ENCODE peak calls at places on chromosomes 5 and 9, in nine cellular contexts. S is activated CD8-positive, alpha-beta T cell treated with anti-CD3 and anti-CD28 coated beads for 36 hours; C is A549; O is fibroblast of lung; E is CD8-positive, alpha-beta T cell; J is choroid plexus epithelial cell; N is cardiac fibroblast; M is psoas muscle; V is spleen. U is an unnamed sample.

GRCh38 chr5:169161022-169161680 is 139.8 kb downstream of the SLIT3 start:
- DNase-seq in V (no peak), O (peak), E (no peak), C (peak), S (no peak), M (no peak), N (peak), J (peak), U (peak)

GRCh38 chr5:142658278-142658677 is 27.6 kb downstream of the FGF1 start:
- DNase-seq in J (no peak), C (no peak), V (no peak), M (no peak), N (no peak), S (no peak), O (no peak), E (no peak), U (no peak)

GRCh38 chr5:177309351-177310191 is 2.1 kb downstream of the MXD3 start:
- DNase-seq in O (peak), M (peak), E (peak), V (peak), N (peak), S (peak), J (peak), C (peak), U (peak)

GRCh38 chr5:58849151-58849550 is 266.3 kb downstream of the RAB3C start:
- DNase-seq in M (no peak), C (no peak), N (no peak), O (no peak), J (no peak), S (no peak), E (no peak), V (no peak), U (no peak)

GRCh38 chr5:77636423-77637169 is 1.9 kb downstream of the OTP start:
- DNase-seq in S (no peak), N (no peak), J (no peak), E (no peak), M (no peak), O (no peak), C (no peak), V (no peak), U (no peak)

GRCh38 chr5:119411291-119411934 is 40.9 kb upstream of the HSD17B4 start:
- DNase-seq in M (no peak), S (no peak), C (no peak), E (no peak), N (peak), O (no peak), J (peak), V (no peak), U (peak)

GRCh38 chr9:20340161-20340861 is 282.0 kb downstream of the MLLT3 start:
- DNase-seq in V (no peak), S (no peak), J (peak), C (no peak), O (no peak), N (no peak), E (no peak), M (no peak), U (no peak)

GRCh38 chr5:146544232-146544631 is 28.2 kb upstream of the GPR151 start:
- DNase-seq in O (no peak), M (no peak), E (no peak), J (no peak), N (no peak), V (no peak), S (no peak), C (no peak), U (no peak)

GRCh38 chr5:132025403-132025971 is 14.0 kb upstream of the ACSL6 start:
- DNase-seq in J (no peak), S (no peak), N (no peak), V (no peak), M (peak), C (no peak), O (no peak), E (no peak), U (no peak)

GRCh38 chr9:105405514-105406131 is 42.2 kb upstream of the FSD1L start:
- DNase-seq in N (no peak), E (peak), O (no peak), V (no peak), M (no peak), S (peak), J (peak), C (no peak), U (peak)

GRCh38 chr5:64635056-64635686 is 55.1 kb upstream of the SHISAL2B start:
- DNase-seq in S (no peak), E (no peak), C (peak), M (no peak), O (peak), J (peak), V (no peak), N (peak), U (peak)

GRCh38 chr5:170238456-170238855 is 5.7 kb downstream of the C5orf58 start:
- DNase-seq in O (no peak), C (no peak), M (no peak), E (no peak), J (peak), N (no peak), S (no peak), V (no peak), U (no peak)

GRCh38 chr9:98158071-98158791 is 34.2 kb downstream of the CORO2A start:
- DNase-seq in C (peak), E (no peak), J (no peak), S (peak), O (no peak), N (no peak), M (no peak), V (no peak), U (no peak)

GRCh38 chr5:164097747-164098146 is 592.3 kb downstream of the MAT2B start:
- DNase-seq in C (no peak), E (no peak), J (peak), V (no peak), M (no peak), N (peak), S (no peak), O (peak), U (no peak)

GRCh38 chr5:97094579-97095317 is 47.7 kb downstream of the LIX1 start:
- DNase-seq in C (no peak), E (no peak), J (no peak), N (no peak), M (no peak), V (no peak), S (peak), O (no peak), U (no peak)

GRCh38 chr9:36164361-36164760 is 4.8 kb upstream of the CCIN start:
- DNase-seq in J (no peak), V (no peak), E (no peak), O (no peak), N (no peak), C (no peak), S (no peak), M (no peak), U (no peak)

GRCh38 chr9:89801723-89802680 is 197.2 kb downstream of the GADD45G start:
- DNase-seq in O (no peak), S (no peak), M (no peak), C (no peak), V (no peak), J (no peak), N (no peak), E (no peak), U (no peak)

DNA sequence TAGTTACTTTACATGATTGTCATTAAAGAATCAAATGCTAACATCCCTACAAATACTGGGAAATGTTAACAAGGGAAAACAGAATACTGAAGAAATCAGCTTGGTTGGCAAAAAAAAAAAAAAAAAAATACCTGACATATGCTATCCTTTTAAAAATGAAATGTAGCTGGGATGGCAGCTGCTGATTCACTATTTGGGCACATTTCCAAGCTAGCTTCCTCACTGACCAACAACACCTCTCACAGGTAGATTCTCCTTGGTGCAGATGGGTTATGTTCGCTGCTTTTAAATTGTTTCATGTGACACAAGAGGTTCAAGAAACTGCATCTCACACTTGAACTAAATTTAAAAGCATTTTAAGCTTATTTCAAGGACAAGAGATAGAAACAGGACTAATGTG is 6.1 kb upstream of the PRUNE2 start:
- DNase-seq in V (no peak), O (no peak), M (no peak), J (no peak), C (no peak), N (no peak), E (no peak), S (no peak), U (no peak)
- TF ChIP-seq CTCF in V (no peak), O (no peak), M (no peak), J (no peak), C (no peak), N (no peak), E (no peak), S (no peak), U (no peak)

GRCh38 chr9:133476531-133476930 is 2.4 kb downstream of the SLC2A6 start:
- DNase-seq in J (peak), M (no peak), N (peak), C (no peak), V (no peak), E (no peak), S (no peak), O (peak), U (no peak)

GRCh38 chr9:133477461-133477860 is 1.4 kb downstream of the SLC2A6 start:
- DNase-seq in O (no peak), S (no peak), C (no peak), V (no peak), N (no peak), J (no peak), M (peak), E (no peak), U (no peak)

GRCh38 chr9:133477992-133478850 is 678 bp downstream of the SLC2A6 start:
- DNase-seq in O (no peak), M (peak), V (peak), J (peak), C (no peak), E (no peak), S (peak), N (peak), U (peak)

GRCh38 chr9:133476941-133477340 is 2.0 kb downstream of the SLC2A6 start:
- DNase-seq in E (no peak), J (no peak), V (no peak), C (no peak), S (no peak), N (no peak), M (peak), O (no peak), U (no peak)

GRCh38 chr9:133478851-133479711 is at the start of gene SLC2A6:
- DNase-seq in J (peak), E (peak), O (peak), M (peak), N (peak), V (peak), C (peak), S (peak), U (peak)
- TF ChIP-seq CTCF in J (no peak), E (no peak), O (no peak), M (no peak), N (no peak), V (no peak), C (no peak), S (no peak), U (no peak)

GRCh38 chr5:1223278-1223670 is 1.9 kb upstream of the SLC6A18 start:
- DNase-seq in V (no peak), N (no peak), E (no peak), O (no peak), J (no peak), M (no peak), C (no peak), S (no peak), U (no peak)

GRCh38 chr5:1225081-1225480 is at the start of gene SLC6A18:
- DNase-seq in M (no peak), N (no peak), V (no peak), O (no peak), S (no peak), E (no peak), C (no peak), J (no peak), U (no peak)

GRCh38 chr5:1222621-1223277 is 2.4 kb upstream of the SLC6A18 start:
- DNase-seq in C (no peak), S (no peak), M (no peak), V (no peak), N (no peak), O (no peak), J (no peak), E (no peak), U (no peak)

GRCh38 chr5:1226231-1226630 is 1.1 kb downstream of the SLC6A18 start:
- DNase-seq in N (no peak), V (no peak), E (no peak), O (no peak), J (no peak), M (no peak), C (no peak), S (no peak), U (no peak)

DNA sequence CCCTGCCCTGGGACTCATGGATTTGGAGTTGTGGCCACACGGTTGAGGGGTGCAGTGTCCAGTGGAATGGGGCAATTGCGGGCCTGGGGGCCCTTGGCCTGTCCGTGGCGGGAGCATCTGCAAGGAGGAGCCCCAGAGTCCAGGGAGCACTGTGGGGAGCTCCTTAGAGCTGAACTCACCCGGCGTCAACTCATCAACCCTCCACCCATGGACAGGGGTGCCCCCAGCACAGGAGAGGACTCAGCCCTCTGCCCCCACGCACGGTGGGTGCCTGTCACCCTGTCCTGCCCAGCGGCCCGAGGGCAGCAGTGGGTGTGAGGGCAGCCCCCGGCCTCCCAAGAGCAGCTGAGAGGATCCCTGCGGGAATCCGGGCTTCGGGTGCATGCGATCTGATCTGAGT is 550 bp upstream of the SLC6A18 start:
- DNase-seq in S (no peak), O (no peak), E (no peak), M (no peak), N (no peak), J (no peak), V (no peak), C (no peak), U (no peak)
- TF ChIP-seq CTCF in S (no peak), O (no peak), E (no peak), M (no peak), N (no peak), J (no peak), V (no peak), C (no peak), U (no peak)

GRCh38 chr9:37301369-37302172 is 120.9 kb upstream of the GRHPR start:
- DNase-seq in V (no peak), J (no peak), N (no peak), S (peak), E (no peak), C (no peak), M (no peak), O (no peak), U (no peak)
- TF ChIP-seq CTCF in V (no peak), J (no peak), N (no peak), S (peak), E (no peak), C (no peak), M (no peak), O (no peak), U (no peak)

GRCh38 chr9:127908660-127908926 is 8.2 kb downstream of the ST6GALNAC4 start:
- DNase-seq in V (no peak), J (no peak), O (no peak), M (no peak), N (no peak), C (no peak), S (no peak), E (no peak), U (no peak)

GRCh38 chr9:127909839-127910273 is 7.0 kb downstream of the ST6GALNAC4 start:
- DNase-seq in M (peak), S (no peak), J (no peak), O (no peak), E (no peak), V (no peak), C (no peak), N (no peak), U (no peak)

GRCh38 chr9:127912296-127912695 is 4.5 kb downstream of the ST6GALNAC4 start:
- DNase-seq in V (no peak), E (no peak), C (no peak), M (peak), J (no peak), S (no peak), O (no peak), N (no peak), U (no peak)

GRCh38 chr9:127912882-127913281 is 4.0 kb downstream of the ST6GALNAC4 start:
- DNase-seq in M (peak), J (no peak), E (no peak), N (no peak), C (peak), V (no peak), O (no peak), S (no peak), U (no peak)

DNA sequence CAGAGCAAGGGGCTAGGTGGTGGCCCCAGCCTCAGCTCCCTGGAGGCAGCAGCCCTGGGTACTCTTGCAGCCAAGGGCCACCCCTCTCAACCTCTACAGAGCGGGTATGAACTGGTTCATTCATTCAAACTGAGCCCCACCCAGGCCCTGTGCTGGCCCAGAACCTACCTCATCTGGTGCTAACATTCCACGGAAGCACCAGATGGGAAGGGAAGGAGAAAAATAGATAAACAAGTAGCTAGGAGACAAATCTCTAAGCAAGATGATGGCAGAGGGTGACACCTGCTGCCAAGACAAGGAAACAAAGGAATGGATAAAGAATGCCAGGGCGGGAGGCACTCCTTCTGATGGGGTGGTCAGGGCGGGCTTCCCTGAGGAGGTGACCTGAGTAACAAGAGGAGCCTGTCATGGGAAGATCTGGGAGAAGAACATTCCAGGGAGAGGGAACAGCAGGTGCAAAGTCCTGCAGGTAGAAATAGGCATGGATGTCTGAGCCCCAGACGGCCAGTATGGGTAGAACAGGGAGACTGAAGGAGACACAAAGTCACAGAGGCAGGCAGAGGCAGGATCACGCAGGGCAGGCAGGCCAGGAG is 6.1 kb downstream of the ST6GALNAC4 start:
- DNase-seq in E (no peak), O (peak), J (peak), M (peak), S (no peak), V (no peak), C (peak), N (peak), U (peak)
- TF ChIP-seq CTCF in E (peak), O (no peak), J (peak), M (no peak), S (no peak), V (no peak), C (peak), N (no peak), U (peak)

DNA sequence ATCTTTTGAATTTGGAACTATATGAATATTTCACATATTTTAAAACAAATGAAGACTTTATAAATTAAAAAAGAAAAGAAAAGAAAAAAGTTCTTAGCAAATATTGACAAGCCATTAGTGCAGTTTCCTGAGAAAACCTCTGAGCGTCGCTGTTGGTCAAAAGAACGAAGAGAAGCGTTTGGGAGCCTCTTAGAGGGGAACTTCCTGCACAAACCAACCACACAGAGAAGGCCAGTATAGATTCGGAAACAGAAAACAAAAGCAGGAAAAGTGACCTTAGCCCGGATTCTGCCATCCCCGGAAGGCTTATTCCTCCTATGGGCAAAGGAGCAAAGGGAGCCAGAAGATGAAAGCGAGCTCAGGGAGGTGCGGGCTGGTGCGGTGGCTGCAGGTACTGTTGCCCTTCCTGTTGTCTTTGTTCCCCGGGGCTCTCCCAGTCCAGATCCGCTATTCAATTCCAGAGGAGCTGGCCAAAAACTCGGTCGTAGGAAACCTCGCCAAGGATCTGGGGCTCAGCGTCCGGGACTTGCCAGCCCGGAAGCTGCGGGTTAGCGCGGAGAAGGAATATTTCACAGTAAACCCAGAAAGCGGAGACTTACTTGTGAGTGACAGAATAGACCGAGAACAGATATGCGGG is at the start of gene PCDHGB2:
- DNase-seq in N (peak), O (peak), V (no peak), C (no peak), J (peak), M (no peak), S (peak), E (no peak), U (peak)
- TF ChIP-seq CTCF in N (peak), O (peak), V (peak), C (no peak), J (peak), M (peak), S (peak), E (peak), U (peak)

GRCh38 chr5:13660072-13660471 is 284.4 kb downstream of the DNAH5 start:
- DNase-seq in M (no peak), V (no peak), O (no peak), C (peak), S (no peak), N (no peak), J (peak), E (no peak), U (peak)

GRCh38 chr5:13664377-13664776 is 280.1 kb downstream of the DNAH5 start:
- DNase-seq in C (peak), J (peak), N (peak), V (no peak), E (no peak), M (no peak), S (no peak), O (peak), U (peak)

GRCh38 chr5:13659391-13659790 is 285.1 kb downstream of the DNAH5 start:
- DNase-seq in N (no peak), M (no peak), E (no peak), V (no peak), C (no peak), O (no peak), S (no peak), J (peak), U (no peak)

GRCh38 chr5:13658761-13659160 is 285.7 kb downstream of the DNAH5 start:
- DNase-seq in E (no peak), C (no peak), O (no peak), J (no peak), S (no peak), M (no peak), V (no peak), N (no peak), U (no peak)

DNA sequence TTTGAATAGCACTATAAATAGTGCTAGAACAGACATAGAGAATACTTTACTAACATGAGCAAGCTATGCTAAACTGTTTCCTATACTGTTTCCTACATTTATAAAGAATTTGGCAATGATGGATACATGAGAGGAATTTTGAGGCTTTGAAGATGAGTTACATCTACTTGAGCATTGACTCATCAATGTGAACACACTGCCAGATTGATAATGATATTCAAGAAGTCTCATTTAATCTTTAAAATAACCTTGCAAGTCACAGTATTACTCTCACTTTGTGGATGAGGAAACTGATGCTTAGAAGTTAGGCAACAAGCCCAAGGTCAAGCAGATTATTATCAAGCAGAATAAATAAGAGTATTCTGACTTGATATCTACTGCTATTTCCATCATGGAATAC is 281.8 kb downstream of the DNAH5 start:
- DNase-seq in S (no peak), C (no peak), O (no peak), E (no peak), V (no peak), M (no peak), J (no peak), N (no peak), U (no peak)
- TF ChIP-seq CTCF in S (no peak), C (no peak), O (no peak), E (no peak), V (no peak), M (no peak), J (no peak), N (no peak), U (no peak)